ENCODE peak calls at places on chromosomes 2 and 18, in four cellular contexts. One of them, this sample, is unnamed.

GRCh38 chr2:127275356-127275755 is 18.6 kb downstream of the ERCC3 start:
- DNase-seq in WTC11: no peak
- DNase-seq in HepG2: no peak
- DNase-seq in K562: no peak
- DNase-seq in this sample: no peak

GRCh38 chr2:137947714-137948336 is 16.4 kb upstream of the HNMT start:
- DNase-seq in WTC11: peak; percentile 67
- DNase-seq in K562: peak; percentile 67
- DNase-seq in HepG2: peak; percentile 79
- DNase-seq in this sample: peak; percentile 51

GRCh38 chr2:231745303-231746038 is 35.6 kb downstream of the PDE6D start:
- DNase-seq in WTC11: no peak
- DNase-seq in HepG2: no peak
- DNase-seq in K562: no peak
- DNase-seq in this sample: no peak

GRCh38 chr2:20195431-20195830 is 29.5 kb downstream of the SDC1 start:
- DNase-seq in K562: no peak
- DNase-seq in HepG2: no peak
- DNase-seq in WTC11: no peak
- DNase-seq in this sample: no peak

GRCh38 chr2:30694286-30695055 is 112.8 kb downstream of the CAPN13 start:
- DNase-seq in HepG2: no peak
- DNase-seq in WTC11: no peak
- DNase-seq in K562: no peak
- DNase-seq in this sample: no peak

GRCh38 chr2:40431600-40431955 is 20.3 kb downstream of the SLC8A1 start:
- DNase-seq in HepG2: no peak
- DNase-seq in K562: no peak
- DNase-seq in WTC11: no peak
- DNase-seq in this sample: no peak

GRCh38 chr2:121709776-121710469 is 26.8 kb downstream of the NIFK start:
- DNase-seq in WTC11: no peak
- DNase-seq in HepG2: no peak
- DNase-seq in K562: no peak
- DNase-seq in this sample: no peak

GRCh38 chr2:149017116-149017985 is 21.1 kb upstream of the LYPD6B start:
- DNase-seq in HepG2: peak; percentile 68
- DNase-seq in K562: peak; percentile 82
- DNase-seq in WTC11: peak; percentile 85
- DNase-seq in this sample: peak; percentile 74

GRCh38 chr2:171174075-171174474 is 13.4 kb upstream of the TLK1 start:
- DNase-seq in WTC11: no peak
- DNase-seq in HepG2: no peak
- DNase-seq in K562: no peak
- DNase-seq in this sample: no peak

GRCh38 chr2:1591978-1592907 is 152.1 kb downstream of the PXDN start:
- DNase-seq in WTC11: peak; percentile 80
- DNase-seq in K562: no peak
- DNase-seq in HepG2: no peak
- DNase-seq in this sample: peak; percentile 66

GRCh38 chr2:233061591-233062446 is 1.7 kb downstream of the INPP5D start:
- DNase-seq in HepG2: peak; percentile 88
- DNase-seq in WTC11: no peak
- DNase-seq in K562: peak; percentile 28
- DNase-seq in this sample: no peak

GRCh38 chr2:102130651-102130991 is 11.9 kb upstream of the IL1R1 start:
- DNase-seq in HepG2: no peak
- DNase-seq in K562: no peak
- DNase-seq in WTC11: no peak
- DNase-seq in this sample: no peak

GRCh38 chr18:3186678-3187658 is 32.8 kb downstream of the MYOM1 start:
- DNase-seq in K562: peak; percentile 57
- DNase-seq in WTC11: no peak
- DNase-seq in HepG2: peak; percentile 59
- DNase-seq in this sample: peak; percentile 40

GRCh38 chr2:188678921-188679320 is 295.3 kb upstream of the COL3A1 start:
- DNase-seq in K562: no peak
- DNase-seq in WTC11: no peak
- DNase-seq in HepG2: no peak
- DNase-seq in this sample: no peak

DNA sequence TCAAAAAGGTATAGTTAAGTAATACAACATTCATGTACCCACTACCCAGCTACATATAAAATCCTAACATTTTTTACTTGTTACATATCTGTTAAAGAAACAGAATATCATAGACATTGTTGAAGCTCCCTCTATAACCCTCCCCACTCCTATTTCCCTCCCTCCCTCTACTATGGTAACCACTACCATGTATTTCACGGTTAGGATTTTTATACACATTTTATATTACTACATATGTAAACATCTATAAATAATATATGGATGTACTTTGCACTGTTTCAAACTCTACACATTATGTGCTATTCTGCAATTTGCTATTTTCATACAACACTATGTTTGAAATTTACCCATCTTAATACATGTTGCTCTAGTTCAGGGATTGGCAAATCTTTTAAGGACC is 36.3 kb downstream of the THOC1 start:
- DNase-seq in WTC11: no peak
- DNase-seq in HepG2: no peak
- DNase-seq in K562: no peak
- DNase-seq in this sample: no peak
- TF ChIP-seq ELF4 in WTC11: no peak
- TF ChIP-seq ELF4 in HepG2: no peak
- TF ChIP-seq ELF4 in K562: no peak
- TF ChIP-seq ELF4 in this sample: no peak

GRCh38 chr2:163692081-163692480 is 43.7 kb downstream of the FIGN start:
- DNase-seq in K562: no peak
- DNase-seq in WTC11: no peak
- DNase-seq in HepG2: no peak
- DNase-seq in this sample: no peak

GRCh38 chr2:163697429-163697828 is 38.4 kb downstream of the FIGN start:
- DNase-seq in K562: no peak
- DNase-seq in HepG2: no peak
- DNase-seq in WTC11: no peak
- DNase-seq in this sample: no peak

GRCh38 chr2:163693484-163693883 is 42.3 kb downstream of the FIGN start:
- DNase-seq in WTC11: no peak
- DNase-seq in HepG2: no peak
- DNase-seq in K562: no peak
- DNase-seq in this sample: no peak

GRCh38 chr2:163690896-163691295 is 44.9 kb downstream of the FIGN start:
- DNase-seq in WTC11: no peak
- DNase-seq in HepG2: no peak
- DNase-seq in K562: no peak
- DNase-seq in this sample: no peak

DNA sequence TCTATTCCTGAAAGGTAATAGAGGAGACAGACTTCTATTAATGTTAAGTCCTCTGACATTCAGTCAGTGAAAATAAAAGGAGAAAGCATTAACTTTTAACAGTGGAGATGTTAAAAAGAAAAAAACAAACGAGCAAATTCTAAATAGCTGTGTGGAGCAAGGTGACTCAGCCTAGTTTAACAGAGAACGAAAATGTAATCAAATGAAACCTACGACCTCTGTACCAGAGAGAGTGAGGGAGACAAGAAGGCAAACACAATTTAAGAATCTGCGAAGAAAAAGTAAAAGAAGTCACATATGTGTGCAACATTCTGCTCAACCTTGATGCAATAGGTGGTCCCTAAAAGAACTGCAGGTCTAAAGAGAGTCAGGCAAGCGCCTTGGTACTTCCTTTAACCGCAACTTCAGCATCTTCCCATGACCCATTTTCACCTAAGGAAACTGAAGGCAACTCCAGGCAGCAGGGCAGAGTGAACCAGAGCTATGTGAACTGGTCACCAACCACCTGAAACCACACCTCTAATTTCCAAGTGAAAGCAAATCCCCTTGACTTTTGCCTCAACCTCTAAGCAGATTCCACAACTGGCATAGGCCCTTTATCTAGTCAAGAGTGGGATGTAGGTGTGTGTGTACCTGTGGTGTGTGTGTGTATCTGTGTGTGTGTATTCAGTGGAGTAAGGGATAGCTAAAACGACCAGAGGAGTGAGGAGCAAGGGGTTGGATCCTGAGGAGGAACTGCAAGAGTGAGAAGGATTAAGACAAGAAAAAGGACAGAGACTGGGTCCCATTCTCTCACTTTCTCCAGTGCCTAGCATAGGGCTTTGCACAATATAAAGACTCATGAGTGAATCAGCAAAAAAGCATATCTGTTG is 43.0 kb downstream of the FIGN start:
- DNase-seq in K562: no peak
- DNase-seq in WTC11: no peak
- DNase-seq in HepG2: no peak
- DNase-seq in this sample: no peak
- TF ChIP-seq ELF4 in K562: no peak
- TF ChIP-seq ELF4 in WTC11: no peak
- TF ChIP-seq ELF4 in HepG2: no peak
- TF ChIP-seq ELF4 in this sample: no peak

GRCh38 chr18:45251236-45251635 is 364.0 kb upstream of the SLC14A2 start:
- DNase-seq in WTC11: no peak
- DNase-seq in HepG2: no peak
- DNase-seq in K562: no peak
- DNase-seq in this sample: no peak
- TF ChIP-seq ELF4 in WTC11: no peak
- TF ChIP-seq ELF4 in HepG2: no peak
- TF ChIP-seq ELF4 in K562: no peak
- TF ChIP-seq ELF4 in this sample: no peak

DNA sequence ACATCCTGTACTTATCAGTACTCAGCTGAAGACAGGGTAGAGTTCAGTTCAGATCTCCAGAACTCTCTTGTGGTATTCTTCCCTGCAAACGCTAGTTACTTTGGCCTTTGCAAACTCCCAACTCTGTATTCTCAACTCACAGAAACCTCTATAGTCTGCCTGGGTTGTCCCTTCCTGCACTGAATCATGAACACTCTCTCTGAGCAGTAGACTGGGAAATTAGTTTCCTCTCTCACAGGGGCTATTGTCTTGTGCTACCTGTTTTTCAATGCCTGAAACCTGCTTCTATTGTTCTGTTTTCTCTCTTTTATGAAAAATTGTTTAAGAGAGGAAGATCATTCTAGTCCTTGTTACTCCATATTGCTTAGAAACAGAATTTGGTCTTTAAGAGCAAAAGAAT is 134.7 kb downstream of the VIT start:
- DNase-seq in WTC11: no peak
- DNase-seq in K562: no peak
- DNase-seq in HepG2: no peak
- DNase-seq in this sample: no peak
- TF ChIP-seq ELF4 in WTC11: no peak
- TF ChIP-seq ELF4 in K562: no peak
- TF ChIP-seq ELF4 in HepG2: no peak
- TF ChIP-seq ELF4 in this sample: no peak

DNA sequence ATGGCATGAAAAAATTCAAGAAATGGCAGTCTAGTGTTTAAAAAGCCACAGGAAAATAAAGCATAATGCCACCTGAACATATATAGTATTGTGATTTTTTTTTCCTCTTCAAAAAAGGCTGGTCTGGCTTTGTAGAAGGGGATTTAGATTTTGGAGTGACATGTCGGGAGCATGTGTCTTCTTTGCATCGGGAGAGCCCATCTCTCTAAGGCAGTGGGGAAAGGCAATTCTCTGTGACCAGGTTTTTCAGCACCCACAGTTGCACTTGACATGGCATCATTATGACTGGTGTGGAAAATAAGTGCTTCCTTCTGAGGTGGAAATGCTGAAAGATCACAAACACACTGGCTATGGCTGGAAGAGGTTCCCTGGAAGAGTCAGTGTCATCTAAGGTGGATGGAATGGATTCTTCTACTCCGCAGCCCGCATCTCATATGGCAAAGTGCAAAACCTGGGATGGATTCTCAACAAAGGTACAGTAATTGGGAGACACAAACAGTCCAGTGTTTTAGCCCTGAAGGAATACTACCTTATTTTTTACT is 172.5 kb downstream of the AGAP1 start:
- DNase-seq in HepG2: peak; percentile 77
- DNase-seq in K562: no peak
- DNase-seq in WTC11: no peak
- DNase-seq in this sample: peak; percentile 57
- TF ChIP-seq ELF4 in HepG2: no peak
- TF ChIP-seq ELF4 in K562: no peak
- TF ChIP-seq ELF4 in WTC11: no peak
- TF ChIP-seq ELF4 in this sample: no peak

DNA sequence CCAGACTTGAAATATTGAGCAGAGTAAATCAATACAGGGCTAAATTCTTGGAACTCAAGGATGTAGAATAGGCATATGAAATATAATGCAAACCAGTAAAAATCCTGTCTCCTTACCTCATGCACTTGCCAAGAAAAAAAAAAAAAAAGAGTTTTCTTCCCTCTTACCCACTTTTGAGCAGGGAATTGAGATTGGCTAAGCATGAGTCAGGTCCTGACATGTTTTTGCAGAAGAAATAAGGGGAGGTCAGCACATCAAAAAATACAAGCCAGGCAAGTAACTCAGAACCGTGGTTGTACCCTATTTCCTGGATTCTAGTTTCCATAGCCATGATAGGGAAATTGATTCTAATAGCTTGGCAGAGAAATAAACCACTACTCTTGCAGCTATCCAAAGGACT is 1526.7 kb downstream of the LRP1B start:
- DNase-seq in K562: no peak
- DNase-seq in HepG2: no peak
- DNase-seq in WTC11: no peak
- DNase-seq in this sample: no peak
- TF ChIP-seq ELF4 in K562: no peak
- TF ChIP-seq ELF4 in HepG2: no peak
- TF ChIP-seq ELF4 in WTC11: no peak
- TF ChIP-seq ELF4 in this sample: no peak